ENCODE peak calls at places on chromosomes 12 and 14, in ten cellular contexts. S, M, P, W, G, H, A, K, I and F are unnamed samples.

GRCh38 chr14:87286191-87286590 is 706.8 kb downstream of the GALC start:
- DNase-seq in P (no peak), M (no peak), H (no peak), G (no peak), K (no peak), A (no peak), I (no peak), W (no peak), S (no peak), F (no peak)

GRCh38 chr12:1839464-1839863 is 19.1 kb downstream of the LRTM2 start:
- DNase-seq in H (no peak), I (no peak), P (no peak), S (no peak), M (no peak), A (no peak), G (no peak), W (no peak), K (no peak), F (no peak)

GRCh38 chr14:21069388-21070082 is 569 bp upstream of the ARHGEF40 start:
- DNase-seq in M (peak; percentile 55), H (peak; percentile 41), G (no peak), W (no peak), P (no peak), A (no peak), I (no peak), K (no peak), S (peak; percentile 37), F (peak; percentile 68)

GRCh38 chr14:22252591-22253178 is 336.3 kb downstream of the DAD1 start:
- DNase-seq in S (no peak), P (no peak), G (no peak), H (no peak), K (no peak), M (no peak), W (no peak), I (no peak), A (no peak), F (no peak)

GRCh38 chr12:112979281-112979680 is 962 bp downstream of the OAS2 start:
- DNase-seq in P (no peak), S (no peak), A (no peak), H (no peak), K (no peak), W (no peak), G (no peak), M (no peak), I (no peak), F (no peak)

GRCh38 chr14:94213021-94213420 is 38.9 kb downstream of the PPP4R4 start:
- DNase-seq in H (no peak), I (no peak), P (peak; percentile 5), W (no peak), M (no peak), G (peak; percentile 44), K (no peak), A (no peak), S (peak; percentile 71), F (no peak)

GRCh38 chr12:115341442-115341841 is 657.5 kb upstream of the TBX3 start:
- DNase-seq in W (no peak), K (peak; percentile 91), P (peak; percentile 81), A (peak; percentile 50), S (peak; percentile 96), G (no peak), M (no peak), I (peak; percentile 84), H (peak; percentile 81), F (peak; percentile 96)

GRCh38 chr14:24673534-24674203 is 39.7 kb upstream of the GZMB start:
- DNase-seq in S (no peak), G (peak; percentile 42), M (no peak), W (no peak), H (no peak), A (no peak), P (no peak), K (no peak), I (no peak), F (no peak)

GRCh38 chr14:76346391-76347160 is 29.4 kb upstream of the ESRRB start:
- DNase-seq in G (no peak), S (peak; percentile 16), P (no peak), K (no peak), W (no peak), M (no peak), A (no peak), I (no peak), H (no peak), F (no peak)

GRCh38 chr12:62861157-62861535 is 73.8 kb downstream of the PPM1H start:
- DNase-seq in H (no peak), I (no peak), K (no peak), A (no peak), M (no peak), G (no peak), P (no peak), W (no peak), S (no peak), F (no peak)

GRCh38 chr12:109111775-109112491 is 4.5 kb upstream of the ACACB start:
- DNase-seq in M (no peak), I (no peak), A (no peak), G (peak; percentile 63), W (no peak), K (peak; percentile 60), S (peak; percentile 53), P (peak; percentile 51), H (peak; percentile 56), F (peak; percentile 33)

GRCh38 chr14:96699666-96700065 is 97.5 kb upstream of the VRK1 start:
- DNase-seq in M (no peak), W (no peak), S (no peak), A (no peak), I (no peak), P (no peak), K (no peak), H (no peak), G (no peak), F (no peak)

GRCh38 chr14:93115920-93116675 is at the start of gene ITPK1:
- DNase-seq in W (peak; percentile 51), M (no peak), I (no peak), G (peak; percentile 46), S (peak; percentile 58), A (no peak), K (no peak), H (peak; percentile 81), P (peak; percentile 51), F (peak; percentile 39)

GRCh38 chr14:96722751-96723150 is 74.4 kb upstream of the VRK1 start:
- DNase-seq in H (no peak), A (no peak), K (no peak), M (no peak), W (no peak), I (no peak), S (no peak), P (no peak), G (no peak), F (no peak)

GRCh38 chr14:90700928-90701776 is 115.1 kb downstream of the TTC7B start:
- DNase-seq in H (no peak), P (no peak), I (no peak), K (no peak), M (no peak), G (peak; percentile 39), W (no peak), A (no peak), S (no peak), F (no peak)

GRCh38 chr14:71355324-71356201 is 448.3 kb downstream of the PCNX1 start:
- DNase-seq in A (no peak), P (peak; percentile 43), W (no peak), H (no peak), S (peak; percentile 93), M (no peak), K (peak; percentile 44), I (no peak), G (no peak), F (no peak)

GRCh38 chr12:101078881-101079280 is 131.2 kb downstream of the SLC5A8 start:
- DNase-seq in G (no peak), K (no peak), I (no peak), S (no peak), W (no peak), P (no peak), A (no peak), H (no peak), M (no peak), F (no peak)

GRCh38 chr14:61918998-61919397 is 156.8 kb downstream of the SNAPC1 start:
- DNase-seq in I (no peak), W (no peak), H (no peak), A (no peak), G (no peak), S (no peak), M (no peak), K (no peak), P (no peak), F (no peak)

GRCh38 chr12:132453361-132454133 is 36.4 kb upstream of the FBRSL1 start:
- DNase-seq in G (no peak), W (no peak), H (peak; percentile 64), P (peak; percentile 70), I (no peak), S (peak; percentile 61), M (no peak), K (no peak), A (no peak), F (no peak)

GRCh38 chr14:77838756-77839565 is 39.1 kb downstream of the ADCK1 start:
- DNase-seq in I (no peak), K (no peak), H (no peak), S (no peak), W (no peak), P (no peak), A (no peak), G (no peak), M (no peak), F (no peak)

GRCh38 chr14:51305761-51306160 is 65.7 kb downstream of the TMX1 start:
- DNase-seq in H (no peak), W (no peak), P (no peak), M (no peak), G (no peak), K (no peak), I (no peak), S (peak; percentile 21), A (no peak), F (no peak)

GRCh38 chr12:5648692-5649338 is 216.9 kb downstream of the NTF3 start:
- DNase-seq in S (peak; percentile 57), A (no peak), I (no peak), G (no peak), H (peak; percentile 9), W (peak; percentile 43), K (no peak), M (peak; percentile 90), P (no peak), F (no peak)

GRCh38 chr14:92362781-92363235 is 39.8 kb downstream of the SLC24A4 start:
- DNase-seq in P (no peak), M (no peak), A (peak; percentile 41), I (no peak), S (peak; percentile 63), K (peak; percentile 41), W (no peak), G (no peak), H (peak; percentile 40), F (no peak)

GRCh38 chr14:75291331-75291730 is 12.7 kb downstream of the FOS start:
- DNase-seq in G (no peak), I (no peak), W (no peak), A (no peak), K (no peak), P (no peak), M (no peak), H (no peak), S (no peak), F (no peak)

GRCh38 chr12:98754095-98754494 is 109.0 kb downstream of the APAF1 start:
- DNase-seq in W (no peak), K (no peak), I (no peak), H (no peak), G (peak; percentile 18), P (peak; percentile 15), M (no peak), A (no peak), S (peak; percentile 51), F (peak; percentile 64)

GRCh38 chr14:100778078-100778927 is 47.6 kb upstream of the MEG3 start:
- DNase-seq in I (no peak), H (no peak), W (no peak), S (no peak), G (no peak), K (no peak), M (no peak), A (no peak), P (no peak), F (no peak)

GRCh38 chr14:100293497-100294212 is 12.6 kb downstream of the SLC25A29 start:
- DNase-seq in P (no peak), K (no peak), H (no peak), S (peak; percentile 43), I (no peak), M (no peak), A (no peak), W (no peak), G (no peak), F (no peak)

GRCh38 chr12:124625867-124626675 is 58.7 kb upstream of the NCOR2 start:
- DNase-seq in G (peak; percentile 26), S (peak; percentile 80), I (no peak), P (peak; percentile 63), M (no peak), K (peak; percentile 90), A (peak; percentile 79), W (no peak), H (peak; percentile 92), F (peak; percentile 91)